ENCODE peak calls at places on chromosomes 7 and 10, in five cellular contexts. A is adrenal gland, S is endodermal cell, F is pancreas, T is esophagus squamous epithelium. B is an unnamed sample. For H3K4me1, the result is how much of the 10 kb centered on the place peaks cover.

GRCh38 chr10:110651044-110651958 is 7.2 kb downstream of the RBM20 start:
- DNase-seq in A (no peak), S (peak), F (no peak), T (no peak), B (no peak)

GRCh38 chr7:128209229-128210035 is 31.6 kb upstream of the LEP start:
- DNase-seq in A (peak), S (peak), F (peak), T (no peak), B (peak)

GRCh38 chr10:61286695-61287094 is 166.5 kb downstream of the TMEM26 start:
- DNase-seq in A (no peak), S (no peak), F (no peak), T (no peak), B (no peak)

GRCh38 chr7:102012941-102013461 is 195.6 kb downstream of the CUX1 start:
- DNase-seq in A (no peak), S (no peak), F (no peak), T (no peak), B (no peak)

GRCh38 chr7:23469961-23470250 is 385 bp downstream of the IGF2BP3 start:
- DNase-seq in A (no peak), S (peak), F (no peak), T (no peak), B (no peak)

GRCh38 chr10:8404721-8405120 is 350.2 kb downstream of the GATA3 start:
- DNase-seq in A (no peak), S (no peak), F (no peak), T (no peak), B (no peak)

GRCh38 chr7:99392659-99393362 is 15.6 kb downstream of the PDAP1 start:
- DNase-seq in A (peak), S (peak), F (peak), T (no peak), B (peak)

GRCh38 chr10:103548581-103549348 is 55.3 kb downstream of the NEURL1 start:
- DNase-seq in A (no peak), S (no peak), F (peak), T (no peak), B (peak)

GRCh38 chr10:70903262-70903921 is 15.0 kb upstream of the PCBD1 start:
- DNase-seq in A (peak), S (peak), F (peak), T (no peak), B (peak)

GRCh38 chr7:127378537-127378936 is 14.0 kb downstream of the ZNF800 start:
- DNase-seq in A (no peak), S (no peak), F (no peak), T (no peak), B (no peak)

GRCh38 chr7:134442441-134443220 is 16.3 kb downstream of the AKR1B1 start:
- DNase-seq in A (no peak), S (no peak), F (no peak), T (no peak), B (no peak)

GRCh38 chr10:91287276-91287675 is 66.8 kb downstream of the PCGF5 start:
- DNase-seq in A (no peak), S (no peak), F (no peak), T (no peak), B (no peak)

GRCh38 chr10:93071674-93072224 is 1.9 kb upstream of the CYP26A1 start:
- DNase-seq in A (peak), S (peak), F (peak), T (no peak), B (no peak)

GRCh38 chr10:110209926-110210662 is 2.7 kb downstream of the MXI1 start:
- DNase-seq in A (peak), S (peak), F (peak), T (no peak), B (no peak)

GRCh38 chr10:97961979-97962378 is 68.4 kb downstream of the CRTAC1 start:
- DNase-seq in A (no peak), S (no peak), F (no peak), T (no peak), B (no peak)

GRCh38 chr10:93773705-93774104 is 16.0 kb downstream of the LGI1 start:
- DNase-seq in A (no peak), S (no peak), F (no peak), T (no peak), B (no peak)

GRCh38 chr10:109996225-109996624 is 11.6 kb upstream of the ADD3 start:
- DNase-seq in A (no peak), S (no peak), F (no peak), T (no peak), B (no peak)

GRCh38 chr7:92669616-92670153 is 79.5 kb upstream of the FAM133B start:
- DNase-seq in A (no peak), S (no peak), F (no peak), T (no peak), B (no peak)

GRCh38 chr7:68720722-68721121 is 877.6 kb upstream of the AUTS2 start:
- DNase-seq in A (no peak), S (no peak), F (no peak), T (no peak), B (no peak)

GRCh38 chr10:94545277-94546057 is at the start of gene HELLS:
- DNase-seq in A (peak), S (peak), F (peak), T (no peak), B (peak)

GRCh38 chr7:3028071-3028766 is 15.4 kb downstream of the CARD11 start:
- DNase-seq in A (peak), S (peak), F (peak), T (no peak), B (peak)

GRCh38 chr10:86642499-86642898 is 11.8 kb upstream of the OPN4 start:
- DNase-seq in A (no peak), S (no peak), F (no peak), T (no peak), B (no peak)

GRCh38 chr10:43257210-43258031 is 9.4 kb downstream of the RASGEF1A start:
- DNase-seq in A (no peak), S (no peak), F (no peak), T (no peak), B (no peak)

GRCh38 chr10:14017380-14017943 is 313.3 kb downstream of the FRMD4A start:
- DNase-seq in A (no peak), S (no peak), F (no peak), T (no peak), B (no peak)

GRCh38 chr10:101217450-101218281 is 11.6 kb downstream of the LBX1 start:
- DNase-seq in A (peak), S (peak), F (peak), T (no peak), B (no peak)

GRCh38 chr10:63522129-63522687 is 1.0 kb downstream of the REEP3 start:
- DNase-seq in A (no peak), S (no peak), F (no peak), T (no peak), B (no peak)

GRCh38 chr10:47340613-47341170 is 7.5 kb upstream of the RBP3 start:
- DNase-seq in A (peak), S (peak), F (peak), T (no peak), B (no peak)

GRCh38 chr10:9656386-9656785 is 1361.3 kb upstream of the CELF2 start:
- DNase-seq in A (no peak), S (no peak), F (no peak), T (no peak), B (no peak)

GRCh38 chr7:27642271-27642670 is 20.4 kb downstream of the HIBADH start:
- DNase-seq in A (no peak), S (no peak), F (no peak), T (no peak), B (no peak)

GRCh38 chr10:96287392-96288105 is 16.2 kb upstream of the BLNK start:
- DNase-seq in A (no peak), S (no peak), F (no peak), T (no peak), B (no peak)

GRCh38 chr10:102420443-102420809 is 210 bp upstream of the FBXL15 start:
- DNase-seq in A (no peak), S (no peak), F (no peak), T (no peak), B (no peak)

GRCh38 chr7:98282727-98283126 is 1.2 kb downstream of the BRI3 start:
- DNase-seq in A (no peak), S (no peak), F (no peak), T (no peak), B (no peak)

GRCh38 chr7:93284908-93285307 is 52.7 kb downstream of the VPS50 start:
- DNase-seq in A (no peak), S (no peak), F (no peak), T (no peak), B (no peak)

GRCh38 chr10:48490576-48491345 is 114.1 kb downstream of the ARHGAP22 start:
- DNase-seq in A (no peak), S (peak), F (no peak), T (no peak), B (no peak)

GRCh38 chr7:130278892-130279690 is 12.4 kb downstream of the CPA2 start:
- DNase-seq in A (no peak), S (no peak), F (no peak), T (no peak), B (no peak)

GRCh38 chr7:590731-591551 is 71.3 kb upstream of the PDGFA start:
- DNase-seq in A (no peak), S (no peak), F (no peak), T (no peak), B (no peak)

GRCh38 chr10:58511765-58512469 is 755 bp upstream of the BICC1 start:
- DNase-seq in A (peak), S (peak), F (peak), T (no peak), B (peak)
- H3K4me3 ChIP-seq in A (peak), S (peak), F (peak), T (peak), B (peak)

GRCh38 chr7:1937252-1937605 is 267.2 kb downstream of the ELFN1 start:
- DNase-seq in A (no peak), S (no peak), F (no peak), T (no peak), B (no peak)
- H3K4me1 ChIP-seq in A (under half), S (under half), F (under half), T (under half), B (under half)

DNA sequence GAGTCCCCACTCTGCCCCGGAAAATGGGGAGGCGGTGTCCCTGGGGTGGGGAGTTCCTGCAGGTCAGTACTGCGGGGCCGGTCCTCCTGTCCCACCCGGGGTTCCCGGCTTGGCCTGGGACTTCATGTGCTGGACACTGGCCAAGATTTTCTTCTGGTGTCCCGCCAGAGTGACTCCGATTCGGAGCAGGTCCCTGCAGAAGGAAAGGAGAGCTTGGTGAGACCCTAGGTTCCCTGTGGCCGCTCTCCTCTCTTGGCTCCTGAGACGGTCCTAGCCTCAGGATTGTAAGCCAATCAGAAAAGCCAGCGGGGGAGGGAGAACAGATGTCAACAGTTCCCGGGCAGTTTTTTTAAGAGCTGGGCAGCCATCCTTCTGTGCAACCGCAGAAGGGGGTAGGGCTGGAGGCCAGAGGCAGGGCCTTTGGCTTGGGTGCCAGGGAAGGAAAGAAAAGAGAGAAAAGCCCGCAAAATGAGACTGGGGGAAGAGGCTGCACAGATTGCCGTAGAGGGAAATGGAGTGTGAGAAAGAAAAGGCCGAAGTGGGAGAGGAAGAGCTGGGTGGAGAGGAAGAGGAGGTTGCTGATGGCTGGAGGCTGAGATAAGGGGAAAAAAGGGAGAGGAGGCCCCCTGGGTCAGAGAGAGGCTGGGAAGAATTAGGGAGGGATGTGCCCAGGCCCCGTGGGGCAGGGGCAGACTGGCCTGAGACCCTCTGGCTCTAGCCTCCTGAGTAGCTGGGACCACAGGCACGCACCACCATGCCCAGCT is 23.7 kb downstream of the EPHB4 start:
- DNase-seq in A (peak), S (peak), F (no peak), T (peak), B (peak)
- H3K4me3 ChIP-seq in A (peak), S (no peak), F (no peak), T (no peak), B (peak)

GRCh38 chr10:33107953-33108352 is 149.9 kb upstream of the ITGB1 start:
- DNase-seq in A (no peak), S (no peak), F (no peak), T (no peak), B (no peak)
- H3K4me1 ChIP-seq in A (under half), S (under half), F (under half), T (under half), B (under half)

GRCh38 chr7:158097511-158098124 is 490.0 kb downstream of the PTPRN2 start:
- DNase-seq in A (peak), S (peak), F (no peak), T (no peak), B (peak)
- H3K4me3 ChIP-seq in A (no peak), S (no peak), F (no peak), T (no peak), B (no peak)

GRCh38 chr10:124624006-124624405 is 120.2 kb downstream of the FAM53B start:
- DNase-seq in A (no peak), S (no peak), F (no peak), T (no peak), B (no peak)
- H3K4me1 ChIP-seq in A (under half), S (under half), F (under half), T (half or more), B (under half)

DNA sequence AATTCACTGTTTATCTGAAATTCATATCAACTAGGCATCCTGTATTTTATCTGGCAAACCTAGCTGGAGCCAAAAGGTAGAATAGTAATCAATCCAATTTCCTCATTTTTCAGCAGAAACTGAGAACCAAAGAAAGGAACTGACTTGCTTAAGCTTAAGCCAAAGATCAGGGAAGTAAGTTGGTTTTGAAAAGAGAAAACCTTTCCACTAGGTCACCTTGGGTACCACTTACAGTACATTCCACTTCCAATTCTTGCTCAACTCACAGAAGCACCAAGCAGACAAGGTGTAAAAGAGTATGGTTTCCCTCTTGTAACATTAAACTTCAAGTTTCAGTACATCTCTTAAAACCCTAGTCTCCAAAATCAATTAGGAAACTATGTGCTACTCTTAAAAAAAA is 79.6 kb downstream of the ZFAND4 start:
- DNase-seq in A (no peak), S (no peak), F (no peak), T (no peak), B (no peak)
- H3K4me3 ChIP-seq in A (peak), S (peak), F (no peak), T (no peak), B (no peak)

DNA sequence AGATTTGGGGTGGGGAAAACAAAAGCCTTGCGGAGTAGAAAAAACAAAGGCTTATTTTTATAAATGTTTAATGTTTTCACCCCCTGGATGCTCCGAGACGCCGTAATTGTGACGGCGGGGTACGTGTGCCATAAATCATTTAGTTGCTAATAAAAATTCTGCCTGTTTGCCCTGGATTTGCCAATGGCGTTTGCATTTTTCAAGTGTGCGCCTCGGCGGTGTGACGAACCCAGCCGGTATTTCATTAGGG is 2.5 kb upstream of the TNRC18 start:
- DNase-seq in A (no peak), S (no peak), F (no peak), T (no peak), B (no peak)
- H3K4me1 ChIP-seq in A (under half), S (under half), F (under half), T (under half), B (under half)

B was measured in breast epithelium.